ENCODE peak calls at places on chromosomes 6 and 20, in four cellular contexts. V is IMR-90, N is endothelial cell of umbilical vein, K is GM12878. I is an unnamed sample.

GRCh38 chr6:152054441-152054840 is 247.0 kb downstream of the ESR1 start:
- DNase-seq in V (no peak), N (no peak), K (no peak), I (no peak)

GRCh38 chr6:18215436-18215835 is 48.9 kb downstream of the DEK start:
- DNase-seq in V (no peak), N (no peak), K (no peak), I (no peak)

GRCh38 chr20:45826381-45827019 is 612 bp downstream of the TNNC2 start:
- DNase-seq in V (peak; percentile 31), N (no peak), K (no peak), I (peak; percentile 52)

GRCh38 chr6:38773338-38773737 is 58.2 kb downstream of the DNAH8 start:
- DNase-seq in V (no peak), N (peak; percentile 18), K (no peak), I (peak; percentile 35)

GRCh38 chr6:131451330-131452195 is 121.5 kb upstream of the ARG1 start:
- DNase-seq in V (no peak), N (no peak), K (no peak), I (no peak)

GRCh38 chr6:148464319-148465010 is 121.8 kb downstream of the SASH1 start:
- DNase-seq in V (peak; percentile 79), N (peak; percentile 86), K (peak; percentile 12), I (peak; percentile 71)

GRCh38 chr6:106620931-106621672 is 8.2 kb downstream of the RTN4IP1 start:
- DNase-seq in V (peak; percentile 42), N (peak; percentile 88), K (no peak), I (no peak)

GRCh38 chr20:46970937-46971630 is 76.4 kb downstream of the EYA2 start:
- DNase-seq in V (peak; percentile 97), N (peak; percentile 24), K (no peak), I (peak; percentile 44)

GRCh38 chr6:22888147-22888831 is 318.9 kb downstream of the HDGFL1 start:
- DNase-seq in V (no peak), N (peak; percentile 91), K (no peak), I (no peak)

GRCh38 chr6:115004204-115004603 is 661.4 kb upstream of the HS3ST5 start:
- DNase-seq in V (no peak), N (no peak), K (no peak), I (no peak)

GRCh38 chr20:58982406-58983114 is 1.5 kb downstream of the NELFCD start:
- DNase-seq in V (no peak), N (no peak), K (no peak), I (no peak)

DNA sequence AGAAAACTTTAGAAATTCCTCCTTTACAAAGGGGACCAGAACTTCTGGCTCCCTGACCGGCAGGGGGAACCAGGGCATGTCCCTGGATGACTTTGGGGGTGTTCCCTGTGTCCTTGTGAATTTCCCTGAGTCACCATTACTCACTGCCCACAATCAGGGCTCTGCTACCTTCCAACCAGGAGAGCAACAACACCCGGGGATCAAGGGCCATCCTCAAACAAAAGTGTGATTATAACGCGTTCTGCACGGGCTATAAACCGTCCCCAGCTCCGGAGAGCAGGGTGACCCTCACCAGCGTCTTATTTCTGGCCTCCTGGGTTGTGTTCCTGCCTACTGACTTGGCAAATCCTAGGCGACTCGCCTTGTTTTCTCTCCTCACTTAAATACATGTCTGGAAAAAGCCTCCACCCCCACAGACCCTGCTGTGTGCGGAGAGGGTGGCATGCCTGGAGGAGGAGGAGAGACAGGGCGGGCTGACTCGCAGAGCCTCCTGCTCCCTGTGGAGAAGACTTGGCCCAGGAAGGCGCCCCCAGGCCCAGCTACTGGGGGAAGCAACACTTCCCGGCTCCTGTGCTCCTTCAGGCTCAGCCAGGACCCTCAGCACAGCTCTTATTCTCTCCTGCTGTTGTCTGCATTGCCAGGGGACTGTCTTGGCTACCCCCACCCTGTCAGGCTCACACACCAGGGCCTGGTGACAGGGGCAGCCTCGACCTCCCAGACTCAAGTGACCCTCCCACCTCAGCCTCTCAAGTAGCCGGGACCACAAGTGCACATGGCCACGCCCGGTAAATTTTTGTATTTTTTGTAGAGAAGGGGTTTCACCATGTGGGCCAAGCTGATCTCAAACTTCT is 54.1 kb downstream of the FGD2 start:
- DNase-seq in V (peak; percentile 97), N (peak; percentile 77), K (no peak), I (peak; percentile 97)
- TF ChIP-seq FOS in V (peak; percentile 94), N (peak; percentile 78), K (no peak), I (no peak)

GRCh38 chr20:39717976-39718375 is 755.8 kb downstream of the DHX35 start:
- DNase-seq in V (no peak), N (no peak), K (no peak), I (no peak)
- TF ChIP-seq FOS in V (no peak), N (no peak), K (no peak), I (no peak)

DNA sequence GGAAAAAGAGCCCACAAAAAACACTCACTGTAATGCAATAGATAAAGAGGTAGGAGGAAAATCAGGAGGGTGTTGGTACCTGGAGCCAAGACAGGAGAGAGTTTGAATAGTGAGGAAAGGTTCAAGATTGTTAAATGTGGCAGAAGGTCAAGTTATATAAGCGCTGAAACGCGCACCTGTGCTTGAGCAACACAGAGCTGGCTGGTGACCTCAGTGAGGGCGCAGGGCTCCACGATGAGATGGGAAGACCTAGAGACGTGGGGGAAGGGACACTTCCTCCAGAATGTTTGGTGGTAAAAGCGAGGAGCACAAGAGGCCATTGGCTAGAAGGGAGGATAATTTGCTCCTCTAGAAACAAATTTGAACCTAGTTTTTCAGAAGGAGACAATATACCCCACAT is 4.2 kb upstream of the PPP1R14C start:
- DNase-seq in V (no peak), N (no peak), K (no peak), I (no peak)
- TF ChIP-seq FOS in V (no peak), N (no peak), K (no peak), I (no peak)

DNA sequence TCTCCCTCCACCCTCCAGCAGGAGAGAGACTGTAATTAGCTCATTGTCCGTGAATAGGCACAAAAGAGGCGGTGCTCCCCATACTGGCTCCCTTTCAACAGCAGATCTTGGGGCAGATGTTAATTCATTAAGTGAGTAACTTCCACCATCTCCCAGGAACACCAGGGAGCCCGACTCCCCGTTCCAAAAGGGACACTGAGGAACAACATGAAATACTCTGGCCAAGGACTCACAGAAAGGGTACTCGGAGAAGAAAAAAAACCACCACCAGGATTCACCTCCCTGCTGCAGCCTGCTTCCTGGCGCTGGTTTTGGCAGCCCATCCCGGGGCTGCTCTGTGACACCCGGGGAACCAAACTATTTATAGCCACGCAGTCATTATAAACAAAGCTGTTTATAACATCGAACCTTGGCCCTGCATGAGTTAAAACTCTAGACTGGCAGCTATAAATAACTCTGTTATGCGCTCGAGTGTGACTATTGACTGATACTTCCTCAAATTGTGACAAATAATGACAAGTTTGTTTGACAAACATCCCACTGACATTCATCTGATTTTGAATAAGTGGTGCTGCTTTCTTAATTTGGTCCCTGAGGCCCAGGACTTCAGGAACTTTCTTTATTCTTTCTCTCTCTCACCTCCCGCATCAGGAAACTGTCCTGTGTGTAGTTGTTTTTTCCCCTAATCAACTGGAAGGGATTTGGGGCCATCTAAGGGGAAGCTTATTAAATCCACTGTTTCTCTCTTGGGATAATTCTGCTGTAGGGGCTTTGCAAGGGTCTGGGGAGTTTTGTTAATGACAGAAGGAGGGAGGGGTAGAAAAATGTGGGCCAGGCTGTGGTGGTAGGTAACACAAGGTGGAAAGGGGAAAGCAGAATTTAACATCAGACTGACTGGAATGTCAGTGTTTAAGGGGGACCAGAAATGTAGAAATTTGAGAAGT is 521.6 kb downstream of the CD83 start:
- DNase-seq in V (peak; percentile 60), N (no peak), K (peak; percentile 36), I (no peak)
- TF ChIP-seq FOS in V (no peak), N (no peak), K (no peak), I (no peak)